ENCODE peak calls at places on chromosome 15, in seven cellular contexts. L, K, Q, M, R, N and I are unnamed samples.

GRCh38 chr15:72358532-72359180 is 17.2 kb downstream of the HEXA start:
- DNase-seq in N (no peak), K (no peak), M (no peak), R (peak), L (peak), Q (no peak), I (peak)

GRCh38 chr15:84057714-84058331 is 177.8 kb upstream of the GOLGA6L4 start:
- DNase-seq in K (no peak), Q (no peak), R (no peak), M (no peak), L (no peak), N (no peak), I (no peak)

GRCh38 chr15:99511865-99512632 is 53.7 kb upstream of the MEF2A start:
- DNase-seq in R (peak), M (no peak), N (no peak), L (peak), K (no peak), Q (no peak), I (no peak)

GRCh38 chr15:96324192-96324895 is 6.2 kb upstream of the NR2F2 start:
- DNase-seq in R (no peak), M (no peak), N (no peak), K (no peak), L (peak), Q (no peak), I (no peak)

GRCh38 chr15:91882858-91883586 is 29.5 kb downstream of the SLCO3A1 start:
- DNase-seq in R (no peak), N (no peak), K (no peak), Q (no peak), L (no peak), M (no peak), I (no peak)

GRCh38 chr15:60745469-60745971 is 266.6 kb upstream of the ICE2 start:
- DNase-seq in L (peak), K (no peak), Q (no peak), N (no peak), M (no peak), R (peak), I (no peak)

GRCh38 chr15:55234800-55235104 is 38.0 kb upstream of the RSL24D1 start:
- DNase-seq in R (no peak), Q (no peak), K (no peak), M (no peak), L (no peak), N (no peak), I (no peak)

GRCh38 chr15:96243701-96244100 is 86.8 kb upstream of the NR2F2 start:
- DNase-seq in M (no peak), L (no peak), R (no peak), N (no peak), K (no peak), Q (no peak), I (no peak)

GRCh38 chr15:39338251-39338650 is 242.6 kb upstream of the THBS1 start:
- DNase-seq in R (peak), N (no peak), M (no peak), Q (no peak), K (no peak), L (no peak), I (no peak)

GRCh38 chr15:89127054-89127702 is 38.9 kb downstream of the ABHD2 start:
- DNase-seq in Q (no peak), N (peak), M (no peak), R (no peak), K (no peak), L (no peak), I (peak)

GRCh38 chr15:58771621-58772235 is 626 bp downstream of the MINDY2 start:
- DNase-seq in R (no peak), Q (peak), L (peak), N (peak), M (no peak), K (peak), I (peak)

GRCh38 chr15:83300826-83301225 is 16.4 kb upstream of the BNC1 start:
- DNase-seq in M (no peak), L (no peak), N (no peak), K (no peak), Q (no peak), R (no peak), I (no peak)

GRCh38 chr15:43941555-43941954 is 114.8 kb downstream of the WDR76 start:
- DNase-seq in R (no peak), K (no peak), Q (no peak), L (no peak), N (no peak), M (no peak), I (no peak)

GRCh38 chr15:77255385-77255784 is 164.5 kb downstream of the PEAK1 start:
- DNase-seq in K (no peak), L (no peak), Q (no peak), N (no peak), R (no peak), M (no peak), I (no peak)

GRCh38 chr15:87648278-87648677 is 608.3 kb downstream of the NTRK3 start:
- DNase-seq in L (no peak), M (no peak), Q (no peak), K (no peak), R (peak), N (no peak), I (no peak)

GRCh38 chr15:68617001-68617400 is 38.2 kb downstream of the CORO2B start:
- DNase-seq in Q (no peak), K (no peak), M (no peak), R (peak), L (no peak), N (no peak), I (no peak)

GRCh38 chr15:51647128-51647562 is 24.6 kb upstream of the DMXL2 start:
- DNase-seq in R (peak), K (peak), L (peak), M (no peak), N (no peak), Q (no peak), I (no peak)

GRCh38 chr15:87722941-87723691 is 533.4 kb downstream of the NTRK3 start:
- DNase-seq in N (peak), R (no peak), L (no peak), Q (no peak), K (no peak), M (no peak), I (no peak)

GRCh38 chr15:40978141-40978540 is 24.9 kb downstream of the CHAC1 start:
- DNase-seq in M (no peak), N (no peak), Q (no peak), L (no peak), R (no peak), K (no peak), I (no peak)

GRCh38 chr15:78492841-78493240 is 14.5 kb upstream of the HYKK start:
- DNase-seq in N (no peak), L (no peak), R (peak), M (no peak), K (no peak), Q (no peak), I (no peak)